ENCODE peak calls at places on chromosomes 4 and X, in six cellular contexts. P is stomach, Q is K562, I is suprapubic skin, Z is transverse colon, J is upper lobe of left lung. M is an unnamed sample.

GRCh38 chrX:40402771-40403533 is 177.8 kb upstream of the ATP6AP2 start:
- DNase-seq in I (no peak), P (no peak), Q (peak; percentile 45), J (no peak), Z (peak; percentile 21), M (no peak)

GRCh38 chrX:154365997-154366665 is 8.3 kb downstream of the FLNA start:
- DNase-seq in I (no peak), J (peak; percentile 51), Q (no peak), P (no peak), Z (no peak), M (no peak)

GRCh38 chr4:3437998-3438846 is 3.5 kb upstream of the HGFAC start:
- DNase-seq in J (peak; percentile 70), Z (no peak), P (no peak), Q (no peak), I (no peak), M (no peak)

GRCh38 chr4:83552924-83553323 is 17.0 kb downstream of the GPAT3 start:
- DNase-seq in Q (peak; percentile 57), J (no peak), P (no peak), I (no peak), Z (no peak), M (no peak)

GRCh38 chr4:74218201-74218600 is 60.3 kb downstream of the MTHFD2L start:
- DNase-seq in Z (no peak), J (no peak), P (no peak), Q (no peak), I (no peak), M (no peak)

GRCh38 chr4:158410272-158410671 is 111.4 kb upstream of the RXFP1 start:
- DNase-seq in P (no peak), Q (peak; percentile 13), I (no peak), Z (no peak), J (no peak), M (no peak)

GRCh38 chrX:103254921-103255455 is at the start of gene TCEAL8:
- DNase-seq in P (peak; percentile 79), I (peak; percentile 85), Z (peak; percentile 82), Q (peak; percentile 89), J (no peak), M (peak; percentile 77)

GRCh38 chrX:155293771-155294170 is 29.5 kb upstream of the RAB39B start:
- DNase-seq in Z (no peak), Q (no peak), P (no peak), I (no peak), J (no peak), M (no peak)

GRCh38 chrX:27444093-27444908 is 18.8 kb downstream of the PPP4R3C start:
- DNase-seq in I (no peak), Q (no peak), J (no peak), P (no peak), Z (no peak), M (no peak)

GRCh38 chr4:137267024-137267423 is 265.3 kb downstream of the PCDH18 start:
- DNase-seq in P (no peak), I (no peak), Q (no peak), J (no peak), Z (no peak), M (no peak)

GRCh38 chrX:9394212-9394611 is 70.6 kb upstream of the TBL1X start:
- DNase-seq in Q (peak; percentile 4), P (no peak), Z (no peak), I (no peak), J (no peak), M (no peak)
- TF ChIP-seq POLR2A in Q (no peak), P (no peak), Z (no peak), I (no peak), J (no peak), M (no peak)

GRCh38 chr4:17238633-17239032 is 273.3 kb downstream of the QDPR start:
- DNase-seq in Q (no peak), Z (no peak), J (no peak), P (no peak), I (no peak), M (no peak)

GRCh38 chr4:17236686-17237085 is 275.2 kb downstream of the QDPR start:
- DNase-seq in I (no peak), Z (no peak), J (no peak), Q (no peak), P (no peak), M (no peak)

GRCh38 chr4:17230727-17231126 is 281.2 kb downstream of the QDPR start:
- DNase-seq in Z (no peak), P (no peak), J (no peak), I (no peak), Q (no peak), M (no peak)

GRCh38 chr4:17234678-17235077 is 277.2 kb downstream of the QDPR start:
- DNase-seq in I (no peak), P (no peak), Z (no peak), Q (no peak), J (no peak), M (no peak)

DNA sequence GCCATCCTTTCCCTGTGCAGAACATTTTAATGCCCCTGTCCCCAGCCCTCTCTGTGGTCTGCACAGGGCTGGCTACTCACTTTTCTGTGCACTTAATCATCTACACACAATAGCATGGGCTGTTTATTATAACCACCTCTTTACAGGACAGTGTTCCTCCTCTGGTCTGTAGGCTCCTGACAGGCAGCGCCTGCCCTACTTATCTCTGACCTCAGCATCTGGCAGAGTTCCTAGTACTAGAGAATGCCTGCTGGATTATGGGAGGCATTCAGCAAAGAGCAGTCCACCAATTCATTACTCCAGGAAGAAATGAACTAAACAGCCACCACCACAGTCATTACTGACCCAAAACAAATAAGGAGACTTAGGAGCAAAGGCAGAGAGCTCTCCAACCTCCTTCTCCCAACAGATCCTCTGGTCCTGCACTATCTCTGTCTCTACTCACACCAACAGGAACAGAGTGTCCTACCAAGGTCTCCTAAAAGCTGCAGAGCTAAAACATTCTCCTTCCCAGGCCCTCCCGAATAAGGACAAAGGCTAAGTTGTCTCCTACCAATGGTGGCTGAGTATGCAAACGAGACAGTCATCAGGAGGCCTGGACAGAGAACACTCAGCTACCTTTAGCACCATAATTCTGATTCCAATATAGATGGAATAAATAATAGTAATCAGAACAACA is 279.2 kb downstream of the QDPR start:
- DNase-seq in I (no peak), Q (no peak), J (no peak), Z (no peak), P (peak; percentile 30), M (no peak)
- TF ChIP-seq EP300 in I (no peak), Q (no peak), J (no peak), Z (no peak), P (no peak), M (no peak)

DNA sequence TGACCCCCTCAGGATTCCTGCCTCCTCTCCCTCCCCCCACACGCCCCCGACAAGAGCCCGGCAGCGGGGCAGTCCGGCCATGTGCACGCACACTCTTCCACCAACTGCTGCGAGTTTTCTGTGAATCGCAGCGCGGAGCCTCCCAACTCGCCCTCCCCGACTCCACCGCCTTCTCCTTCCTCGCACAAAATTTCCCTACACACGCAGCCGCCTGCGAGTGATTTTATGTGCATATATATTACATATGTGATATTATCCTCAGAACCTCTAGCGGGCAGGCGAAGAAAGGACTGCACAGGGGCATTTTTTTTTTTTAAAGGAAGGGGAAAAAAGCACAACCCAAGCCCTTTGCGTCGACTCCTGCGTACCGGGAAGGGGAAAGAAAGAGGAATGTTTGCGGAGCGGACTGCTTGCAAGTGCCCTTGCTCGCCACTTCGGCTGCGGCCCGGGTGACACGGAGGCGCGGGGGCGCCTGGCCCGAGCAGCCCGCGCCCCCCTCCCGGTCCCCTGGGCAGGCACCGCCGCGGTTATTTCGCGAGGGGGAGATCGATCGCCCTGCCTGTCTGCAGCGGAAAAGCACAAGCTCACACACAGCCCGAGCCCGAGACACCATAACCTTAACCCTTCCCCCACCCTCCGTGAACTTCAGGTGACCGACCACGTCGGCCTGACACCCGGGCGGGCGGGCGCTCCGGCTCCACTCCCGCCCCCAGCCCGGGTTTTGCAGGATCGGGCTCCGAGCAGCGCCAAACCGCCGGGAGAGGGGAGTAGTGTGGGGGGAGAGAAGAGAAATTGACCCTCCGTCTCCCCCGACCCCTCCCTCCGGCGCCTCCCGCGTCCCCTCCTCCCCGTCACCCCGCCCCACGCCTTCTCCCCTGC is 2.2 kb downstream of the ZNF827 start:
- DNase-seq in P (peak; percentile 63), Z (peak; percentile 75), I (peak; percentile 84), Q (peak; percentile 6), J (peak; percentile 90), M (no peak)
- TF ChIP-seq POLR2A in P (no peak), Z (peak; percentile 46), I (no peak), Q (no peak), J (no peak), M (no peak)

GRCh38 chr4:128241425-128241913 is 46.1 kb downstream of the PGRMC2 start:
- DNase-seq in Q (no peak), P (no peak), J (no peak), Z (no peak), I (no peak), M (no peak)
- TF ChIP-seq EP300 in Q (no peak), P (no peak), J (no peak), Z (no peak), I (no peak), M (no peak)

GRCh38 chr4:1248262-1249147 is at the start of gene CTBP1:
- DNase-seq in Q (peak; percentile 86), I (peak; percentile 79), P (peak; percentile 79), Z (peak; percentile 84), J (peak; percentile 97), M (peak; percentile 60)
- TF ChIP-seq POLR2A in Q (peak; percentile 68), I (peak; percentile 37), P (no peak), Z (peak; percentile 56), J (peak; percentile 56), M (peak; percentile 58)

GRCh38 chrX:101787934-101788333 is 128.3 kb upstream of the ARMCX2 start:
- DNase-seq in J (no peak), I (no peak), Q (no peak), Z (no peak), P (no peak), M (no peak)

DNA sequence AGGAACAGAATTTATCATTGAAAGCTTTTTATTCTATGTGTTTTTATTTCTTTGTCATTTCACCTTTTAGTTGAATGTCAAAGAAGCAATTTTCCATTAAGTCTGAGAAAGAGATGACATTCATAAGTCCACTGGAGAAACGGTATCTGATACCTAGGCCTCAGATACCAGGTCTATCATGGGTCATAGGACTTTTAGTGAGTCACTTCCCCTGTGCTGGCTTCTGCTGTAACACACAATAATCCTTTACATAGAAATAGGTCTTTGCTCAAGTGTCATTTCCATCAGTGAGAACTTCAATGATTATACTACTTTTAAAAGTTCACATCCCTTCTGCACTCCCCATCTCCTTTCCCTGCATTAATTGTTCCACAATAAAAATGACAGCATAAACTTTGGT is 125.5 kb upstream of the ARMCX2 start:
- DNase-seq in Q (no peak), P (no peak), Z (no peak), J (no peak), I (no peak), M (no peak)
- TF ChIP-seq EP300 in Q (no peak), P (no peak), Z (no peak), J (no peak), I (no peak), M (no peak)

M was measured in tibial nerve.